ENCODE peak calls at places on chromosomes 6 and 20, in four cellular contexts. U is CD14-positive monocyte, O is HepG2, Y is foreskin fibroblast. Q is an unnamed sample.

GRCh38 chr6:39821739-39822532 is 29.8 kb downstream of the DAAM2 start:
- DNase-seq in Y (no peak), O (no peak), U (no peak), Q (no peak)

GRCh38 chr6:13446371-13446770 is 41.0 kb downstream of the GFOD1 start:
- DNase-seq in U (no peak), Y (no peak), O (no peak), Q (no peak)

GRCh38 chr20:56991516-56991915 is 274.9 kb downstream of the BMP7 start:
- DNase-seq in U (no peak), O (no peak), Y (no peak), Q (no peak)

GRCh38 chr6:34115396-34116314 is 30.2 kb downstream of the GRM4 start:
- DNase-seq in U (no peak), Y (peak), O (no peak), Q (no peak)

GRCh38 chr6:24858154-24858801 is 59.6 kb upstream of the ARMH2 start:
- DNase-seq in Y (peak), U (peak), O (no peak), Q (no peak)

GRCh38 chr6:34486106-34486740 is 20.3 kb downstream of the PACSIN1 start:
- DNase-seq in Y (no peak), U (no peak), O (no peak), Q (peak)

GRCh38 chr6:36682328-36683144 is 4.0 kb downstream of the CDKN1A start:
- DNase-seq in U (peak), O (peak), Y (no peak), Q (no peak)

GRCh38 chr6:110075406-110075805 is 97.3 kb downstream of the GPR6 start:
- DNase-seq in Y (no peak), U (no peak), O (no peak), Q (no peak)

GRCh38 chr20:60100780-60101179 is 142.6 kb downstream of the CDH26 start:
- DNase-seq in O (no peak), U (no peak), Y (no peak), Q (no peak)

GRCh38 chr6:14819001-14819400 is 426.9 kb upstream of the JARID2 start:
- DNase-seq in U (no peak), Y (no peak), O (no peak), Q (no peak)

GRCh38 chr20:63501818-63502670 is 3.2 kb upstream of the EEF1A2 start:
- DNase-seq in O (no peak), Y (no peak), U (no peak), Q (no peak)

GRCh38 chr6:7239590-7239948 is 73.4 kb downstream of the SSR1 start:
- DNase-seq in O (peak), Y (no peak), U (peak), Q (no peak)

GRCh38 chr6:138622967-138623366 is 123.7 kb upstream of the NHSL1 start:
- DNase-seq in O (no peak), Y (peak), U (no peak), Q (no peak)

GRCh38 chr6:154247119-154247814 is 109.3 kb downstream of the IPCEF1 start:
- DNase-seq in O (no peak), Y (no peak), U (no peak), Q (no peak)

GRCh38 chr20:5696011-5696559 is 54.1 kb upstream of the SHLD1 start:
- DNase-seq in U (no peak), Y (peak), O (peak), Q (no peak)

GRCh38 chr20:46367234-46367633 is 39.2 kb downstream of the ELMO2 start:
- DNase-seq in O (no peak), U (peak), Y (no peak), Q (no peak)

GRCh38 chr20:50153153-50153499 is 397 bp downstream of the PEDS1 start:
- DNase-seq in Y (no peak), U (no peak), O (no peak), Q (no peak)

GRCh38 chr20:42530855-42531674 is 658.6 kb downstream of the PTPRT start:
- DNase-seq in Y (no peak), O (peak), U (no peak), Q (no peak)

GRCh38 chr20:58568441-58568931 is 53.3 kb upstream of the APCDD1L start:
- DNase-seq in Y (no peak), O (no peak), U (no peak), Q (peak)

GRCh38 chr20:54479138-54479906 is 3.9 kb downstream of the DOK5 start:
- DNase-seq in U (no peak), Y (no peak), O (peak), Q (no peak)

GRCh38 chr20:10798811-10799210 is 125.0 kb upstream of the JAG1 start:
- DNase-seq in O (no peak), Y (no peak), U (no peak), Q (no peak)

GRCh38 chr20:11901127-11901526 is 16.6 kb upstream of the BTBD3 start:
- DNase-seq in Y (peak), U (no peak), O (peak), Q (no peak)

GRCh38 chr6:16136536-16137450 is 7.9 kb downstream of the MYLIP start:
- DNase-seq in Y (peak), U (peak), O (no peak), Q (no peak)

GRCh38 chr6:10522929-10523573 is 1.9 kb downstream of the GCNT2 start:
- DNase-seq in U (no peak), O (peak), Y (no peak), Q (no peak)

GRCh38 chr20:44019638-44020335 is 105.1 kb downstream of the TOX2 start:
- DNase-seq in O (no peak), U (no peak), Y (peak), Q (no peak)

GRCh38 chr6:152685819-152686218 is 11.9 kb upstream of the MYCT1 start:
- DNase-seq in O (no peak), U (no peak), Y (no peak), Q (no peak)

GRCh38 chr6:34021001-34021838 is 124.7 kb downstream of the GRM4 start:
- DNase-seq in O (no peak), U (no peak), Y (no peak), Q (peak)

GRCh38 chr6:169230322-169230665 is 23.4 kb downstream of the THBS2 start:
- DNase-seq in U (no peak), O (no peak), Y (no peak), Q (no peak)

GRCh38 chr6:169321546-169321945 is 67.9 kb upstream of the THBS2 start:
- DNase-seq in U (no peak), O (no peak), Y (no peak), Q (no peak)

GRCh38 chr20:18628330-18628941 is 40.6 kb downstream of the DTD1 start:
- DNase-seq in O (peak), Y (no peak), U (no peak), Q (no peak)

GRCh38 chr20:38961530-38962043 is 557 bp upstream of the DHX35 start:
- DNase-seq in O (no peak), U (no peak), Y (no peak), Q (no peak)

GRCh38 chr6:4707011-4707410 is 69.2 kb upstream of the CDYL start:
- DNase-seq in U (no peak), Y (no peak), O (no peak), Q (no peak)
- TF ChIP-seq CTCF in U (no peak), Y (no peak), O (no peak), Q (no peak)

DNA sequence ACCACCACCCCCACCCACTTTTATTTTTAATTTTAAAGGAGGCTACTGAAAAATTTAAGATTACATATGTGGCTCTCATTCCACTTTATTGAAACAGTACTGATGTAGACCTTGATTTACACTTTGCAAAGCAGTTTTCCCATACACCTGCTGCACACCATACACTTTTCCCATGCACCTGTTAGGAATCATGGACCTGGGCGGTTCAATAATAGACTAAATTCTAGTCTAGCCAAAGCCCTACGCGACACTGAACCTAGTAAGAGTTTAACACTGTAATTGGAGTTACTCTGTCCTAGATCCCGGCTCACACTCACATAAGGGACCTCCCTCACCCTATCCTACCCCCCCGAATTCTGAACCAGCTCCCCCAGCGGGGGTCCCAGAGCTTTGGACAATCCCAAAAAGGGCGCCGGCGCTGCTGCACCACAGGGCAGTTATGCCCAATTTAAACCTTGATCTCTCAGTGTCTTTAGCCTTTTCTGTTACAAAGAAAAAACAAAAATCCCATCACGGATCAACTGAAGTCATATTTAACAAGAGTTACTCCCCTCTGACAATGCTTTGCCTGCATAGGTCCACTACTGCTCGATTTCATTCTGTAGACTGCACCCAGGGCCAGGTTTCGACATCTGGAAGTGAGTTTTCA is 2.4 kb upstream of the GCLC start:
- DNase-seq in O (no peak), U (no peak), Y (no peak), Q (no peak)
- TF ChIP-seq CTCF in O (no peak), U (no peak), Y (no peak), Q (no peak)

GRCh38 chr6:125749112-125749863 is at the start of gene HEY2:
- DNase-seq in O (peak), U (peak), Y (peak), Q (peak)
- TF ChIP-seq CTCF in O (peak), U (no peak), Y (no peak), Q (peak)

GRCh38 chr20:36666181-36666740 is 20.3 kb upstream of the SLA2 start:
- DNase-seq in Y (no peak), O (peak), U (no peak), Q (no peak)
- TF ChIP-seq CTCF in Y (no peak), O (peak), U (no peak), Q (peak)

DNA sequence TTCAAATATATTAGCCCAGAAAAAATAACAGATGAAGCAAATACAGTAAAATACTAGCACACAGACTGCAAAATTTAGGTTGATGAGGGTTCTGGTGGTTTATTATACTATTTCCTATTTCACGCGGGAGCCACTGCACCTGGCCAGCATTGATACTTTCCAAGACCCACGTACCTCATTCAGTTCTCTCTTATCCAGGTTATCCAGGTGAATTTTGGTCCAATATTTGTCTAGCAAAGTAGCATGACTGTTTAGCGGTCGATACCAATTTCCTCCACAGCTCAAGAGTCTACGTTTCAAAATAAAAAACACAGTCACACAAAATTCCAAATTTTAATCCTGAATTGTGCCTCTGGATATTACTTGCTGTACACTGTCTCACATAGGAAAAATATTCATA is 34.8 kb downstream of the MDN1 start:
- DNase-seq in U (no peak), Y (no peak), O (no peak), Q (no peak)
- TF ChIP-seq CTCF in U (no peak), Y (no peak), O (no peak), Q (no peak)

DNA sequence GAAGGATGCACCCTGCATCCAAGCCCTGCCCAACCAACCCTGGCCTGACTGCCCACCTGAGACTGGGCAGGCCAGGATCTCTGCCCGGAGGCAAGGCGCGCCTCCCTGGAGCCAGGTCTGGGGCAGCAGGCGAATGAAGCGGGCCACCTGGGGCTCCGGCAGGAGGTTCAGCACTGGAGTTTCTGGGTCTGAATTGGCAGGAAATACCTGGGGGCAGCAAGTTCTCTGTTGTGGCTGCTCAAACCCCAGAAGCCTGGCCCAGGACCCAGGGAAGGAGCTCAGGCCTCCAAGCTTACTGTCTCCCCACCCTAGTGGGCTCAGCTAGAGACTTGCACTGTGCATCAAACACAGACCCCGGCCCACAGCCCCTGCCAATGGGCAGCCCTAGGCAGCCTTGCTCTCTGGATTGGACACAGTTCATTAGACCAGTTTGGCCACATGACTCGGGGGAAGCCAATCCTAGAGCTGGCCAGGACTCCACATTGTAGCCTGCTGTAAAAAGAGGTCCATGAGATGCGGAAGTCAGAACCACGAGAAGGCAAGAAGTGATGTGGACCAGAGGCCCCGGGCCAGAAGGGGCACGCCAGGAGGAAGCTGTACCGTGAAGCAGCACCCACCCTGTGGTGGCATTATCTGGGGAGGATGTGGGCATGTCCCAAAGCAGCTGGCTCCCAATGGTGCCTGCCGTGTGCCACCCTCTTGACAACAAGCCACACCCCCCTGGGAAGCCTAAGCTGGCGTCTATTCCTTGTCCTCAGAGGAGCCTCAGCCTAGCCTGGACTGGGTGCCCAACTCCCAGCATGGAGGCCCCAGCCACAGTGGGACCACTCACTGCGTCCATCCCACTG is 3.1 kb downstream of the CPXM1 start:
- DNase-seq in O (no peak), Y (no peak), U (no peak), Q (no peak)
- TF ChIP-seq CTCF in O (no peak), Y (no peak), U (no peak), Q (no peak)

GRCh38 chr6:79042799-79043126 is 35.3 kb downstream of the PHIP start:
- DNase-seq in O (no peak), Y (no peak), U (no peak), Q (no peak)

GRCh38 chr6:79047072-79047471 is 31.0 kb downstream of the PHIP start:
- DNase-seq in O (no peak), U (no peak), Y (no peak), Q (no peak)

GRCh38 chr6:79045966-79046365 is 32.1 kb downstream of the PHIP start:
- DNase-seq in O (no peak), U (no peak), Y (no peak), Q (no peak)

DNA sequence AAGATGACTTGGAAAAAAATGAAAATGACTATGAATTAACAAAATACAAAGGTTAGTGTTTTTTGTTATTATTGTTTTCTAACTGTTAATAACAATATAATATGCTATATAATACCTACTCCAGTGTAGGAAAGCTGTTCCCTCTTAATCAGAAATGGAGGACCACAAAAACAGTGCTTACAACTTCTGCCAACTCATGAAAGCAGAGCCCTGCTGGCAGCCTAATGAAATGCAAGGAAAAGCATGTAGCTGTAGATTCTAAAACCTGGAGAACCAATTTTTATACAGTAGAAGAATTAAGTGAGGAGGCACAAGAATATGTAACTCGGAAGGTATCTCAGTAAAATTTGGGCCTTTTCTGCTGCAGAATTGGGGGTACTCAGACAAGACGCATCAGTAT is 29.4 kb downstream of the PHIP start:
- DNase-seq in Y (no peak), U (no peak), O (peak), Q (no peak)
- TF ChIP-seq CTCF in Y (peak), U (peak), O (peak), Q (peak)

DNA sequence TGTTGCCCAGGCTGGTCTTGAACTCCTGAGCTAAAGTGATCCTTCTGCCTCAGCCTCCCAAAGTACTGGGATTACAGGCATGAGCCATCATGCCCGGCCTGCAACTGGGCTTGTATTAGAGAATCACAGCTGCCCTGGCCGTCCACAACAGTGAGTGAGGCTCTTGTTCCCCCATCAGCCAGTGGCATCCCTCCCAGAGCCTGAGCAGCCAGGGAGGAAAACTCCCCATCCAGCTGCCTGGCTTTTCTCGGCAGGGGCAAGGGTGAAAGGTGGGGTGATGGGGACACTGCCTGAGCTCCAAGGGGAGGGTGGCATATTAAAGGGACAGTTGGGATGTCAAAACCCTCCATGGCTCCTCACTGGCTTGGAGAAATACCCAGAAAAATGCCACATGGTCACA is 185.6 kb downstream of the NFATC2 start:
- DNase-seq in O (no peak), U (no peak), Y (no peak), Q (no peak)
- TF ChIP-seq CTCF in O (no peak), U (no peak), Y (no peak), Q (no peak)

GRCh38 chr20:22495172-22495571 is 89.2 kb downstream of the FOXA2 start:
- DNase-seq in O (no peak), Y (no peak), U (no peak), Q (no peak)

GRCh38 chr20:22492497-22492896 is 91.9 kb downstream of the FOXA2 start:
- DNase-seq in O (no peak), Y (no peak), U (no peak), Q (no peak)

GRCh38 chr20:22491188-22491500 is 93.2 kb downstream of the FOXA2 start:
- DNase-seq in U (no peak), O (no peak), Y (no peak), Q (no peak)

GRCh38 chr20:22489614-22490286 is 94.6 kb downstream of the FOXA2 start:
- DNase-seq in U (no peak), Y (no peak), O (peak), Q (no peak)

DNA sequence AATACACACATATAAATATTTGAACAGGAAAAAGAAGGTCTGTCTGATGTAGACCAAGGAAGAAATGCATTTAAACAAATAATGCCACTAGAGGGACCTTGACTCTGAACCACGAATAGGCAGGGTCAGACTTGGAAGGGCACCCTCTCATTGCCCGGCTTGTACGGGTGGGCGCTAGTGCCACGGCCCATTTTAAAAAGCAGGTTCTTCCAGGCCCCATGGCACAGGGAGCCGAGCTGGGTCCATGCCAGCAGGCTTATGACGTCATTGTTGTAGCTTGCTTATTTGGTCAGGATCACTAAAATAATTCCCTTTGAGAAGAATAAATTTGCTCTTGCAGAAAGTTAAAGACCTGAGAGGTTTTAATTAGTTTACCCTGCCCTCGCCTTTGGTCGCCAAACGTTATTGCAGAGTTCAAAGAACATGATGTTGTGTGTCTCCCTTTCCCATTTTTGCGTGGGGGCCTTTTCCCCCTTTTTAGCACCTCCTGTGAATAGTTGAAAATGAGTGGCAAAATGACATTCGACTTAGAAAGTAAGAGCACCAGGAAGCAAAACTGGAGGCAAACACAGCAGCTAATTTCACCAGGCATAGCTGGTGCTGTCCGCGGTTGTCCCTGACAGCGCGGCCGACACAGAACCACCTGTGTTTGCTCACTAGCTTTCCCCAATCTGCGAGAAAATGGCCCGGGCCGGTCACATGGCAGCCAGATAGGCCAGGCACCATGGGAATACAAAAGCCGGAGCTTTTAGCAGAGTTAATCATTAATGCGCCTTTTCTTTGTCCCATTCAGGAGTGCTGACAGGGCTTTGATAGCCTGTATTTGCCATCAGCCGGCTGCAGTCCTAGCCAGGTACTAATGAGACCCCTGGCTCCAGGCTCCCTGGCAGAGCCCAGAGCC is 93.8 kb downstream of the FOXA2 start:
- DNase-seq in O (peak), Y (no peak), U (no peak), Q (no peak)
- TF ChIP-seq CTCF in O (peak), Y (no peak), U (no peak), Q (no peak)

Q was measured in chondrocyte.